ENCODE peak calls at places on chromosomes 2 and 18, in four cellular contexts. V is T follicular helper cell, N is GM12865, Y is HEK293T. X is an unnamed sample.

GRCh38 chr2:186771850-186772463 is 77.0 kb downstream of the ZSWIM2 start:
- DNase-seq in N (no peak), V (no peak), Y (no peak), X (no peak)

GRCh38 chr2:175926272-175926671 is 75.8 kb downstream of the LNPK start:
- DNase-seq in V (no peak), N (no peak), Y (no peak), X (no peak)

GRCh38 chr18:7567487-7568425 is 640 bp downstream of the PTPRM start:
- DNase-seq in Y (peak), V (no peak), N (no peak), X (no peak)

GRCh38 chr2:107336536-107336935 is 450.6 kb upstream of the ST6GAL2 start:
- DNase-seq in Y (no peak), V (no peak), N (no peak), X (no peak)

GRCh38 chr2:196131384-196131861 is 40.0 kb downstream of the STK17B start:
- DNase-seq in V (peak), N (peak), Y (peak), X (peak)

GRCh38 chr2:80473069-80473468 is 168.5 kb upstream of the LRRTM1 start:
- DNase-seq in N (no peak), V (no peak), Y (no peak), X (no peak)

GRCh38 chr2:237616373-237617304 is 10.7 kb upstream of the LRRFIP1 start:
- DNase-seq in V (no peak), Y (no peak), N (no peak), X (no peak)

GRCh38 chr2:10304458-10305253 is 2.0 kb downstream of the HPCAL1 start:
- DNase-seq in V (no peak), N (no peak), Y (no peak), X (no peak)

GRCh38 chr18:28365406-28365805 is 188.5 kb upstream of the CDH2 start:
- DNase-seq in Y (no peak), V (no peak), N (no peak), X (no peak)

GRCh38 chr2:74502720-74503505 is 3.5 kb upstream of the LBX2 start:
- DNase-seq in V (no peak), Y (peak), N (peak), X (peak)

GRCh38 chr2:222024934-222025890 is 273.6 kb downstream of the PAX3 start:
- DNase-seq in Y (peak), N (peak), V (no peak), X (no peak)

GRCh38 chr18:7141287-7141686 is 23.7 kb upstream of the LAMA1 start:
- DNase-seq in N (no peak), V (no peak), Y (no peak), X (no peak)

GRCh38 chr18:31156831-31157763 is 5.6 kb downstream of the DSC1 start:
- DNase-seq in V (no peak), N (no peak), Y (peak), X (no peak)

GRCh38 chr2:219783551-219783950 is 156.1 kb downstream of the SLC4A3 start:
- DNase-seq in V (no peak), Y (no peak), N (no peak), X (no peak)

GRCh38 chr2:100182494-100183355 is 40.3 kb upstream of the AFF3 start:
- DNase-seq in V (no peak), Y (no peak), N (no peak), X (no peak)

X was measured in omental fat pad.